ENCODE peak calls at places on chromosomes 6 and 20, in seven cellular contexts. U is stomach, T is transverse colon, P is breast epithelium, J is HCT116, K is prostate gland, O is upper lobe of left lung. A is an unnamed sample.

GRCh38 chr6:72669324-72669723 is 47.5 kb downstream of the KCNQ5 start:
- DNase-seq in T (no peak), J (no peak), P (no peak), K (no peak), O (no peak), U (no peak), A (no peak)

GRCh38 chr20:61437280-61438206 is 185.5 kb downstream of the CDH4 start:
- DNase-seq in J (no peak), O (no peak), K (peak; percentile 27), T (no peak), P (no peak), U (no peak), A (no peak)

GRCh38 chr6:98041072-98041471 is 758.1 kb upstream of the MMS22L start:
- DNase-seq in O (no peak), J (no peak), U (no peak), T (no peak), K (no peak), P (no peak), A (no peak)

GRCh38 chr20:3716195-3716834 is 3.9 kb upstream of the SIGLEC1 start:
- DNase-seq in P (no peak), U (no peak), O (no peak), K (no peak), J (peak; percentile 51), T (no peak), A (no peak)

GRCh38 chr6:85795966-85796365 is 153.3 kb upstream of the SYNCRIP start:
- DNase-seq in K (no peak), J (no peak), P (no peak), O (no peak), T (no peak), U (no peak), A (no peak)

GRCh38 chr6:135323202-135323668 is 142.1 kb downstream of the MYB start:
- DNase-seq in O (no peak), P (no peak), T (no peak), J (no peak), U (no peak), K (no peak), A (no peak)

GRCh38 chr6:160085713-160086505 is 35.7 kb upstream of the SLC22A1 start:
- DNase-seq in T (peak; percentile 69), K (no peak), U (no peak), J (no peak), O (no peak), P (no peak), A (peak; percentile 72)

GRCh38 chr6:148027201-148027600 is 315.4 kb upstream of the SASH1 start:
- DNase-seq in U (no peak), P (no peak), T (no peak), K (no peak), J (no peak), O (no peak), A (no peak)

GRCh38 chr20:32190608-32191415 is 16.7 kb downstream of the PLAGL2 start:
- DNase-seq in U (no peak), J (no peak), O (no peak), K (no peak), T (no peak), P (no peak), A (no peak)

GRCh38 chr20:38143238-38143645 is 21.8 kb downstream of the TGM2 start:
- DNase-seq in J (no peak), O (no peak), P (no peak), U (no peak), K (no peak), T (peak; percentile 72), A (no peak)

GRCh38 chr6:79073888-79074287 is 4.2 kb downstream of the PHIP start:
- DNase-seq in K (no peak), J (no peak), U (no peak), T (no peak), P (no peak), O (no peak), A (no peak)

GRCh38 chr20:7180261-7181045 is 413.0 kb downstream of the BMP2 start:
- DNase-seq in K (no peak), J (no peak), O (no peak), T (no peak), P (no peak), U (no peak), A (no peak)

GRCh38 chr20:34475979-34476736 is 40.1 kb upstream of the DYNLRB1 start:
- DNase-seq in J (no peak), P (no peak), T (peak; percentile 44), U (peak; percentile 65), O (peak; percentile 94), K (peak; percentile 20), A (peak; percentile 87)

GRCh38 chr20:568865-569415 is 25.4 kb upstream of the CSNK2A1 start:
- DNase-seq in J (no peak), O (no peak), P (no peak), T (no peak), K (no peak), U (no peak), A (no peak)

DNA sequence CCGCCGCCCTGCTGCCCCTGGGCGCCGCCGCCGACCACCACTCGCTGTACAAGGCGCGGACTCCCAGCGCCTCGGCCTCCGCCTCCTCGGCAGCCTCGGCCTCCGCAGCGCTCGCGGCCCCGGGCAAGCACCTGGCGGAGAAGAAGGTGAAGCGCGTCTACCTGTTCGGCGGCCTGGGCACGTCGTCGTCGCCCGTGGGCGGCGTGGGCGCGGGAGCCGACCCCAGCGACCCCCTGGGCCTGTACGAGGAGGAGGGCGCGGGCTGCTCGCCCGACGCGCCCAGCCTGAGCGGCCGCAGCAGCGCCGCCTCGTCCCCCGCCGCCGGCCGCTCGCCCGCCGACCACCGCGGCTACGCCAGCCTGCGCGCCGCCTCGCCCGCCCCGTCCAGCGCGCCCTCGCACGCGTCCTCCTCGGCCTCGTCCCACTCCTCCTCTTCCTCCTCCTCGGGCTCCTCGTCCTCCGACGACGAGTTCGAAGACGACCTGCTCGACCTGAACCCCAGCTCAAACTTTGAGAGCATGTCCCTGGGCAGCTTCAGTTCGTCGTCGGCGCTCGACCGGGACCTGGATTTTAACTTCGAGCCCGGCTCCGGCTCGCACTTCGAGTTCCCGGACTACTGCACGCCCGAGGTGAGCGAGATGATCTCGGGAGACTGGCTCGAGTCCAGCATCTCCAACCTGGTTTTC is 1.9 kb downstream of the SOX4 start:
- DNase-seq in J (no peak), P (peak; percentile 67), T (peak; percentile 45), K (peak; percentile 48), U (peak; percentile 56), O (peak; percentile 90), A (peak; percentile 86)
- TF ChIP-seq CTCF in J (no peak), P (peak; percentile 18), T (peak; percentile 15), K (no peak), U (no peak), O (peak; percentile 22), A (no peak)

GRCh38 chr20:41365785-41366545 is 653 bp downstream of the EMILIN3 start:
- DNase-seq in P (no peak), T (no peak), O (peak; percentile 80), U (no peak), K (no peak), J (no peak), A (no peak)

GRCh38 chr20:41367956-41368355 is 1.3 kb upstream of the EMILIN3 start:
- DNase-seq in J (no peak), O (no peak), P (no peak), U (no peak), T (no peak), K (no peak), A (no peak)

GRCh38 chr20:41364967-41365765 is 1.5 kb downstream of the EMILIN3 start:
- DNase-seq in J (no peak), T (no peak), U (no peak), O (no peak), K (no peak), P (no peak), A (no peak)

GRCh38 chr20:41367393-41367695 is 726 bp upstream of the EMILIN3 start:
- DNase-seq in K (no peak), P (no peak), T (no peak), O (no peak), U (no peak), J (no peak), A (no peak)

DNA sequence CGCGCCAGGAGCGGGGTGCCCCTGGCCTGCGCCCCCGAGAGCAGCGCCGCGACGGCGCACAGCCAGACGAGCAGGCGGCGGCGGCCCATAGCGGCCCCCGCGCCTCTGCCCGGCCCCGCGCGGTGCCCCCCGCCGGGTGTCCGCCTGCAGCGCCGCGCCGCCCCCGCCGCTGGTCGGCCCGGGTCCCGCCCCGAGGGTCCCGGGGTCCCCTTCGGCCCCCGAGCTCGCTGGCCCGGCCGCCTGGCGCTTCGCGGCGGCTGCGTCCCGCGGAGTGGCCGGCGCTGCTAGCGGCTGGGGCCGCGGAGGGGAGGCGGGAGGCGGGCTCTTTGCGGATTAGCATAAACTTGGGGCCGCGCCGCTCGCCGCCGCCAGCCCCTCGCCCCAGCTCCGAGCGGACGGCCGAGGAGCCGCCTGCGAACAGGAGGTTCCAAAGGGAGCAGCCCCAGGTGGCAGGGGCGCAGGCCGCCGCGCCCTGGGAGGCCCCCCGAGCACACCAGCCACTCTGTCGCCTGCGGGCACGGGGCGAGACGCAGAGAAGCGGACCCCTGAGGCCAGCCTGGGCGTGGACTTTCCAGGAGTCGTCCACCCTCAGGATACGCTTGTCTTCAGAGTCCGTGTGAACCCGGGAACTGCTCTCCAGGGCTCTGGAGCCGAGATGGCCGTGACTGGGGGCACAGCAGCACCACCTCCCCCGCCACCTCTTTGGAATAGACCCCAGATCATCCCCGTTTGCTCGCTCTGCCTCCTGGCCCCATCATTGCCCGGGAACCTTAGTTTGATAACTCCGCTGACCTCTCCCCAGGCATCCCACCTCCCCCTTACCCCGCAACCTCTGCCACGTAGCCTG is at the start of gene EMILIN3:
- DNase-seq in K (no peak), T (no peak), U (no peak), P (no peak), J (no peak), O (peak; percentile 80), A (no peak)
- TF ChIP-seq POLR2AphosphoS5 in K (no peak), T (no peak), U (no peak), P (no peak), J (no peak), O (no peak), A (no peak)

GRCh38 chr6:168803874-168804273 is 362.9 kb downstream of the SMOC2 start:
- DNase-seq in U (no peak), K (no peak), O (no peak), J (no peak), P (no peak), T (no peak), A (no peak)
- TF ChIP-seq POLR2A in U (no peak), K (no peak), O (no peak), J (no peak), P (no peak), T (no peak), A (no peak)

GRCh38 chr20:49914310-49915117 is 815 bp downstream of the SPATA2 start:
- DNase-seq in T (no peak), P (no peak), U (no peak), O (no peak), J (no peak), K (no peak), A (no peak)
- TF ChIP-seq CTCF in T (no peak), P (no peak), U (no peak), O (no peak), J (no peak), K (no peak), A (no peak)

DNA sequence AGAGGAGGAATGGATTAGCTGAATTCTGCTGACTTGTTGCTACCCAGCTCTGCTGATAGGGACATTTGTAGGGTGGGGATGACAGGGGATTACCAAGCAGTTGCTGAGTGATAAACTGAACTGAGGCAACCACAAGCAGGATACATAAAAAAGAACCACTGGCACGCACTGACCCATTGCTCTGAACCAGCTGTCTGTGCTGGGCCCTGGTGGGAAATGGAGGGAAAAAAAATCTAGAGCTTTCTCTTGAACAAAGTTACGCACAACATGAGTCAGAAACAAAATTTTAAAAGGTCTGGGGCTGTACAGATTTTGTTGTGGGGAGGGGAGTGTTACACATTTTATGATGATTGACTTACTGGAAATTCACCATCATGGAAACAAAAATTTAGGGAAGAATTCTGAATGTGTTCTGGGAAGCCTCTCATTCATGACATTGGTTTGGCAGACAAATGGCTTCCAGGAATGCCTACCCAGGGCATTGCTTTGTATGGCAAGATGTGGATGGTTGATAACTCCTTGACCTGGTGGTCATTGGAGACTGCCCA is 37.7 kb downstream of the FOXO3 start:
- DNase-seq in J (no peak), T (no peak), P (no peak), U (no peak), K (no peak), O (no peak), A (no peak)
- TF ChIP-seq POLR2AphosphoS5 in J (no peak), T (peak; percentile 36), P (no peak), U (no peak), K (no peak), O (peak; percentile 38), A (peak; percentile 55)